ENCODE peak calls at places on chromosome 12, in five cellular contexts. U, O, R, L and B are unnamed samples.

GRCh38 chr12:29713729-29714128 is 70.0 kb downstream of the TMTC1 start:
- DNase-seq in O (no peak), U (no peak), R (no peak), L (no peak), B (no peak)

GRCh38 chr12:120262852-120263724 is 2.4 kb downstream of the PXN start:
- DNase-seq in O (no peak), L (no peak), U (no peak), R (no peak), B (no peak)

GRCh38 chr12:116303929-116304328 is 26.4 kb upstream of the MED13L start:
- DNase-seq in O (no peak), U (no peak), R (no peak), L (no peak), B (no peak)

GRCh38 chr12:92492291-92492690 is 210.5 kb upstream of the PLEKHG7 start:
- DNase-seq in L (no peak), U (no peak), O (no peak), R (no peak), B (no peak)

GRCh38 chr12:79629561-79629960 is 61.2 kb downstream of the PAWR start:
- DNase-seq in R (no peak), L (no peak), O (no peak), U (no peak), B (no peak)

GRCh38 chr12:88951860-88952483 is 371.7 kb upstream of the KITLG start:
- DNase-seq in L (no peak), R (no peak), U (no peak), O (no peak), B (no peak)

GRCh38 chr12:82659343-82660207 is 27.1 kb upstream of the TMTC2 start:
- DNase-seq in R (no peak), U (no peak), L (no peak), O (no peak), B (no peak)

GRCh38 chr12:106976013-106976658 is 10.8 kb downstream of the MTERF2 start:
- DNase-seq in L (no peak), R (no peak), U (no peak), O (no peak), B (no peak)

GRCh38 chr12:1309610-1310009 is 284.8 kb downstream of the FBXL14 start:
- DNase-seq in U (no peak), R (no peak), O (no peak), L (no peak), B (no peak)

GRCh38 chr12:132354211-132354981 is 25.0 kb upstream of the GALNT9 start:
- DNase-seq in L (no peak), U (no peak), O (no peak), R (no peak), B (no peak)

GRCh38 chr12:37545759-37546158 is 770.8 kb upstream of the ALG10B start:
- DNase-seq in O (no peak), U (no peak), R (no peak), L (no peak), B (no peak)

GRCh38 chr12:89544730-89545184 is 18.9 kb upstream of the POC1B start:
- DNase-seq in R (no peak), U (no peak), L (no peak), O (no peak), B (no peak)

GRCh38 chr12:27969011-27969900 is 3.3 kb downstream of the PTHLH start:
- DNase-seq in U (no peak), R (no peak), L (no peak), O (no peak), B (no peak)

GRCh38 chr12:112900298-112901145 is 6.2 kb upstream of the OAS1 start:
- DNase-seq in O (peak), L (no peak), R (no peak), U (peak), B (no peak)

GRCh38 chr12:9673404-9674225 is 4.1 kb downstream of the CLEC2D start:
- DNase-seq in U (peak), L (peak), O (peak), R (peak), B (no peak)

GRCh38 chr12:48934312-48934706 is 9.0 kb upstream of the FKBP11 start:
- DNase-seq in L (no peak), R (no peak), U (no peak), O (peak), B (no peak)

GRCh38 chr12:70719672-70720420 is 82.6 kb upstream of the PTPRB start:
- DNase-seq in O (peak), R (no peak), U (peak), L (no peak), B (peak)

GRCh38 chr12:123237646-123238329 is 4.6 kb downstream of the MTRFR start:
- DNase-seq in R (no peak), L (peak), U (peak), O (peak), B (peak)

GRCh38 chr12:118448341-118448740 is 72.0 kb downstream of the SUDS3 start:
- DNase-seq in O (no peak), L (no peak), U (no peak), R (no peak), B (no peak)

GRCh38 chr12:45615268-45615667 is 114.2 kb upstream of the ARID2 start:
- DNase-seq in R (no peak), L (no peak), U (no peak), O (no peak), B (no peak)

GRCh38 chr12:49865109-49865781 is 22.3 kb upstream of the BCDIN3D start:
- DNase-seq in L (no peak), O (no peak), U (no peak), R (no peak), B (no peak)

GRCh38 chr12:69523433-69524330 is 53.5 kb downstream of the FRS2 start:
- DNase-seq in O (no peak), L (no peak), R (no peak), U (no peak), B (no peak)

GRCh38 chr12:105369014-105369413 is 38.5 kb downstream of the C12orf75 start:
- DNase-seq in U (no peak), L (no peak), O (no peak), R (no peak), B (no peak)

GRCh38 chr12:96425321-96425720 is 25.1 kb upstream of the CDK17 start:
- DNase-seq in L (no peak), U (no peak), O (no peak), R (no peak), B (no peak)

GRCh38 chr12:51850933-51851244 is 2.4 kb upstream of the FIGNL2 start:
- DNase-seq in O (no peak), R (no peak), L (no peak), U (no peak), B (no peak)

GRCh38 chr12:79370021-79370420 is 320.7 kb downstream of the PAWR start:
- DNase-seq in O (no peak), L (no peak), U (no peak), R (no peak), B (no peak)

GRCh38 chr12:13780453-13780852 is 200.9 kb downstream of the GRIN2B start:
- DNase-seq in R (no peak), L (no peak), U (no peak), O (no peak), B (no peak)

GRCh38 chr12:93356214-93356613 is 21.5 kb upstream of the NUDT4 start:
- DNase-seq in R (no peak), O (peak), L (no peak), U (no peak), B (no peak)

GRCh38 chr12:43758247-43758727 is 303 bp downstream of the PUS7L start:
- DNase-seq in R (no peak), L (no peak), O (peak), U (no peak), B (no peak)

GRCh38 chr12:5872745-5873144 is 72.3 kb downstream of the ANO2 start:
- DNase-seq in O (peak), L (no peak), U (no peak), R (no peak), B (no peak)

GRCh38 chr12:89307665-89308253 is 44.5 kb downstream of the DUSP6 start:
- DNase-seq in L (no peak), U (no peak), R (no peak), O (no peak), B (no peak)

GRCh38 chr12:27554421-27555186 is 30.6 kb downstream of the PPFIBP1 start:
- DNase-seq in L (no peak), R (peak), O (no peak), U (no peak), B (no peak)

GRCh38 chr12:105538880-105539279 is 208.4 kb downstream of the C12orf75 start:
- DNase-seq in O (no peak), U (no peak), R (no peak), L (no peak), B (no peak)

GRCh38 chr12:113049976-113050742 is 6.4 kb upstream of the DTX1 start:
- DNase-seq in O (no peak), U (no peak), L (no peak), R (no peak), B (peak)

GRCh38 chr12:49762468-49762847 is 21.1 kb downstream of the TMBIM6 start:
- DNase-seq in O (no peak), L (no peak), U (no peak), R (no peak), B (no peak)

GRCh38 chr12:55738113-55739024 is 4.6 kb upstream of the GDF11 start:
- DNase-seq in O (peak), L (no peak), R (peak), U (peak), B (peak)

GRCh38 chr12:75943730-75944096 is 87.9 kb downstream of the PHLDA1 start:
- DNase-seq in U (no peak), L (no peak), R (no peak), O (no peak), B (no peak)